ENCODE peak calls at places on chromosomes 13 and 19, in six cellular contexts. M is Calu3, B is choroid plexus epithelial cell, W is lower lobe of right lung, N is AG10803, L is A673. O is an unnamed sample.

GRCh38 chr13:87872813-87873212 is 201.6 kb downstream of the SLITRK5 start:
- DNase-seq in M (no peak), B (no peak), W (no peak), N (no peak), L (no peak), O (no peak)

GRCh38 chr19:2014731-2015610 is 543 bp downstream of the BTBD2 start:
- DNase-seq in M (no peak), B (no peak), W (peak; percentile 59), N (no peak), L (peak; percentile 48), O (no peak)

GRCh38 chr13:25276748-25277147 is 10.5 kb downstream of the MTMR6 start:
- DNase-seq in M (no peak), B (peak; percentile 14), W (no peak), N (no peak), L (no peak), O (no peak)

GRCh38 chr19:1904385-1905070 is 671 bp upstream of the ADAT3 start:
- DNase-seq in M (peak; percentile 77), B (peak; percentile 40), W (peak; percentile 68), N (no peak), L (peak; percentile 47), O (no peak)

GRCh38 chr19:35000647-35001501 is 751 bp downstream of the GRAMD1A start:
- DNase-seq in M (peak; percentile 24), B (peak; percentile 57), W (peak; percentile 62), N (peak; percentile 34), L (peak; percentile 38), O (no peak)

GRCh38 chr13:41398494-41399190 is 58.7 kb upstream of the RGCC start:
- DNase-seq in M (no peak), B (peak; percentile 13), W (no peak), N (no peak), L (peak; percentile 24), O (no peak)

GRCh38 chr19:2798733-2799132 is 13.4 kb downstream of the THOP1 start:
- DNase-seq in M (no peak), B (no peak), W (no peak), N (no peak), L (no peak), O (no peak)

GRCh38 chr13:101139076-101139475 is 277.2 kb downstream of the NALCN start:
- DNase-seq in M (no peak), B (peak; percentile 20), W (no peak), N (peak; percentile 14), L (no peak), O (no peak)

GRCh38 chr13:27352698-27353097 is 71.7 kb upstream of the GTF3A start:
- DNase-seq in M (no peak), B (no peak), W (no peak), N (no peak), L (no peak), O (no peak)

GRCh38 chr19:55117063-55117635 is 288 bp downstream of the PPP1R12C start:
- DNase-seq in M (peak; percentile 16), B (no peak), W (no peak), N (no peak), L (no peak), O (no peak)

GRCh38 chr19:12956446-12957388 is at the start of gene GADD45GIP1:
- DNase-seq in M (peak; percentile 84), B (peak; percentile 77), W (peak; percentile 89), N (peak; percentile 74), L (peak; percentile 93), O (no peak)

GRCh38 chr19:58279042-58279924 is 528 bp downstream of the ZNF8 start:
- DNase-seq in M (peak; percentile 74), B (peak; percentile 80), W (peak; percentile 76), N (peak; percentile 42), L (peak; percentile 65), O (peak; percentile 81)

GRCh38 chr19:31277516-31277915 is 71.7 kb downstream of the TSHZ3 start:
- DNase-seq in M (no peak), B (no peak), W (no peak), N (no peak), L (no peak), O (no peak)

GRCh38 chr19:13042443-13043130 is 47.3 kb downstream of the NFIX start:
- DNase-seq in M (no peak), B (peak; percentile 63), W (no peak), N (peak; percentile 81), L (no peak), O (no peak)

GRCh38 chr13:64723735-64724134 is 2506.4 kb downstream of the PCDH9 start:
- DNase-seq in M (no peak), B (peak; percentile 90), W (no peak), N (peak; percentile 92), L (peak; percentile 49), O (no peak)

GRCh38 chr19:53537126-53537522 is 821 bp upstream of the ZNF331 start:
- DNase-seq in M (no peak), B (no peak), W (no peak), N (no peak), L (no peak), O (no peak)

GRCh38 chr19:38669532-38669931 is 22.1 kb downstream of the ACTN4 start:
- DNase-seq in M (no peak), B (no peak), W (no peak), N (no peak), L (no peak), O (no peak)

GRCh38 chr13:92379371-92379770 is 847.2 kb upstream of the GPC6 start:
- DNase-seq in M (no peak), B (no peak), W (no peak), N (no peak), L (no peak), O (no peak)

GRCh38 chr19:41397086-41398041 is at the start of the genes BCKDHA and EXOSC5:
- DNase-seq in M (peak; percentile 99), B (peak; percentile 100), W (peak; percentile 100), N (peak; percentile 100), L (peak; percentile 100), O (peak; percentile 96)
- TF ChIP-seq CTCF in M (no peak), B (no peak), W (no peak), N (no peak), L (no peak), O (no peak)

DNA sequence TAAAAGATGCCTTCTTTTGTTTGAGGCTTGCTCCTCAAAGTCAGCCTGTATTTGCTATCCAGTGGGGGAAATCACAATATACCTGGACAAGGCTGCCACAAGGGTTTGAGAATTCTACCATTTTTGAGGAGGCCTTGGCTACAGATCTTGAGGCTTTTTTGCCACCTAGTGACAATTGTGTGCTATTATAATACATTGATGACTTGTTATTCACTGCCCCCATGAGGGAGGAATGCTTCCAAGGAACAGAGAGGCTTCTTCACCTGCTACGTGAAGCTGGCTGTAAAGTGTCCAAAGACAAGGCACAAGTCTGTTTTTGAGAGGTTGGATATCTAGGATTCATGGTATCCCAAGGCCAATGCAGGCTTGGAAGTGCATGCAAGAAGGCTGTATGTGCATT is 72.5 kb downstream of the ZNF708 start:
- DNase-seq in M (no peak), B (peak; percentile 44), W (no peak), N (peak; percentile 4), L (peak; percentile 1), O (no peak)
- TF ChIP-seq CTCF in M (no peak), B (peak; percentile 36), W (peak; percentile 19), N (no peak), L (peak; percentile 19), O (no peak)

GRCh38 chr13:114042066-114042815 is 68.4 kb upstream of the C13orf46 start:
- DNase-seq in M (no peak), B (no peak), W (no peak), N (no peak), L (no peak), O (no peak)

GRCh38 chr13:114044486-114044885 is 70.6 kb upstream of the C13orf46 start:
- DNase-seq in M (no peak), B (peak; percentile 62), W (no peak), N (peak; percentile 78), L (peak; percentile 11), O (no peak)

GRCh38 chr13:114041493-114041892 is 67.6 kb upstream of the C13orf46 start:
- DNase-seq in M (no peak), B (no peak), W (no peak), N (no peak), L (no peak), O (no peak)

GRCh38 chr13:114045113-114045735 is 71.3 kb upstream of the C13orf46 start:
- DNase-seq in M (no peak), B (no peak), W (no peak), N (no peak), L (no peak), O (no peak)

GRCh38 chr13:114043421-114044053 is 69.7 kb upstream of the C13orf46 start:
- DNase-seq in M (no peak), B (peak; percentile 91), W (peak; percentile 74), N (peak; percentile 95), L (peak; percentile 62), O (no peak)
- TF ChIP-seq CTCF in M (no peak), B (peak; percentile 49), W (no peak), N (peak; percentile 59), L (no peak), O (no peak)

GRCh38 chr13:51444922-51445321 is 7.9 kb downstream of the INTS6 start:
- DNase-seq in M (no peak), B (peak; percentile 81), W (no peak), N (peak; percentile 75), L (peak; percentile 67), O (no peak)
- TF ChIP-seq CTCF in M (no peak), B (peak; percentile 46), W (no peak), N (peak; percentile 63), L (peak; percentile 59), O (no peak)

GRCh38 chr13:23743269-23743668 is 145.9 kb downstream of the MIPEP start:
- DNase-seq in M (no peak), B (no peak), W (no peak), N (no peak), L (no peak), O (no peak)
- TF ChIP-seq CTCF in M (no peak), B (no peak), W (no peak), N (no peak), L (no peak), O (no peak)

DNA sequence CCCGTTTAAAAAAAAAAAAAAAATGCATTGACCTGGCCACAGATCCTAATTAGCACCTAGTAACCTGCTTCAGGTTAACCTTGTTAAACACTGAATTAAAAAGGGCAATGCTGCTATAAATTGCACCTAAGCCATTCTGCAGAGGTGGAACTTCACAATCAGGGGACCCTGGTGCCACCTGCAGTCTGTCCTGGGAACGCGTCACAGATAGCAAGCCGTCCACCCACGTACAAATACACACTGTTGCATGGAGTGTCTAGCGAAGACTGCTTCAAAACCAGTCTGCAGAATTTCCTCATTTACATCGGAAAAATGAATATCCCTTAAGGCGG is 169.3 kb downstream of the COL4A1 start:
- DNase-seq in M (peak; percentile 30), B (no peak), W (peak; percentile 54), N (peak; percentile 22), L (peak; percentile 62), O (no peak)
- TF ChIP-seq CTCF in M (no peak), B (peak; percentile 31), W (peak; percentile 48), N (peak; percentile 38), L (peak; percentile 57), O (no peak)

GRCh38 chr19:56547535-56547934 is 8.8 kb downstream of the ZFP28 start:
- DNase-seq in M (no peak), B (no peak), W (no peak), N (no peak), L (peak; percentile 4), O (no peak)
- TF ChIP-seq CTCF in M (no peak), B (peak; percentile 27), W (no peak), N (no peak), L (peak; percentile 48), O (no peak)